ENCODE peak calls at places on chromosomes 16 and 17, in ten cellular contexts. A is stomach; U is cardiac fibroblast; B is esophagus muscularis mucosa; O is fibroblast of pulmonary artery; Q is uterus; C is CD8-positive, alpha-beta T cell; J is lower lobe of right lung; X is A549; I is right atrium auricular region. Z is an unnamed sample.

GRCh38 chr16:47625115-47625567 is 164.0 kb downstream of the PHKB start:
- DNase-seq in A (no peak), U (no peak), B (no peak), O (no peak), Q (no peak), C (no peak), J (no peak), X (no peak), I (no peak), Z (no peak)

GRCh38 chr16:86929149-86929871 is 351.0 kb downstream of the FOXL1 start:
- DNase-seq in A (no peak), U (peak; percentile 86), B (no peak), O (peak; percentile 84), Q (no peak), C (no peak), J (no peak), X (no peak), I (peak; percentile 71), Z (no peak)

GRCh38 chr17:60641810-60642220 is 35.8 kb upstream of the BCAS3 start:
- DNase-seq in A (peak; percentile 63), U (peak; percentile 90), B (no peak), O (peak; percentile 91), Q (peak; percentile 41), C (peak; percentile 48), J (no peak), X (peak; percentile 81), I (peak; percentile 63), Z (peak; percentile 74)

GRCh38 chr17:45222273-45222993 is 748 bp downstream of the FMNL1 start:
- DNase-seq in A (no peak), U (no peak), B (no peak), O (no peak), Q (no peak), C (peak; percentile 65), J (no peak), X (no peak), I (no peak), Z (peak; percentile 58)

GRCh38 chr16:78396046-78396445 is 296.6 kb downstream of the WWOX start:
- DNase-seq in A (no peak), U (no peak), B (no peak), O (no peak), Q (no peak), C (no peak), J (no peak), X (peak; percentile 5), I (no peak), Z (no peak)

GRCh38 chr17:81161972-81162371 is 3.3 kb upstream of the PVALEF start:
- DNase-seq in A (no peak), U (no peak), B (no peak), O (no peak), Q (no peak), C (no peak), J (no peak), X (no peak), I (no peak), Z (no peak)

GRCh38 chr17:62895650-62896301 is 70.3 kb upstream of the TANC2 start:
- DNase-seq in A (no peak), U (no peak), B (no peak), O (no peak), Q (no peak), C (no peak), J (no peak), X (no peak), I (no peak), Z (no peak)

GRCh38 chr17:2174471-2175293 is 119.8 kb downstream of the HIC1 start:
- DNase-seq in A (no peak), U (peak; percentile 98), B (no peak), O (peak; percentile 99), Q (peak; percentile 60), C (no peak), J (peak; percentile 70), X (no peak), I (peak; percentile 83), Z (no peak)

GRCh38 chr16:17397499-17397891 is 73.3 kb downstream of the XYLT1 start:
- DNase-seq in A (peak; percentile 40), U (peak; percentile 50), B (no peak), O (peak; percentile 46), Q (no peak), C (no peak), J (no peak), X (peak; percentile 41), I (no peak), Z (no peak)

GRCh38 chr16:31331141-31331764 is 23.7 kb upstream of the ITGAX start:
- DNase-seq in A (no peak), U (no peak), B (peak; percentile 64), O (no peak), Q (no peak), C (peak; percentile 30), J (no peak), X (no peak), I (no peak), Z (no peak)

GRCh38 chr17:8062435-8062806 is 23.6 kb downstream of the ALOX15B start:
- DNase-seq in A (no peak), U (peak; percentile 70), B (no peak), O (peak; percentile 69), Q (no peak), C (no peak), J (no peak), X (no peak), I (no peak), Z (no peak)

GRCh38 chr17:69500911-69501429 is 86.5 kb downstream of the MAP2K6 start:
- DNase-seq in A (no peak), U (no peak), B (no peak), O (no peak), Q (no peak), C (no peak), J (no peak), X (no peak), I (no peak), Z (no peak)

GRCh38 chr17:73380439-73381106 is 68.8 kb upstream of the CDC42EP4 start:
- DNase-seq in A (no peak), U (no peak), B (no peak), O (no peak), Q (no peak), C (no peak), J (no peak), X (no peak), I (no peak), Z (no peak)

GRCh38 chr16:80931985-80932720 is 74.5 kb downstream of the CMC2 start:
- DNase-seq in A (peak; percentile 59), U (peak; percentile 77), B (peak; percentile 92), O (peak; percentile 74), Q (peak; percentile 90), C (no peak), J (peak; percentile 49), X (peak; percentile 54), I (peak; percentile 67), Z (peak; percentile 9)

GRCh38 chr16:35188288-35189155 is 1729.1 kb downstream of the TP53TG3F start:
- DNase-seq in A (no peak), U (no peak), B (peak; percentile 90), O (no peak), Q (no peak), C (no peak), J (peak; percentile 34), X (no peak), I (no peak), Z (no peak)

GRCh38 chr17:35660902-35661301 is 70.5 kb upstream of the RASL10B start:
- DNase-seq in A (no peak), U (no peak), B (no peak), O (no peak), Q (no peak), C (no peak), J (no peak), X (no peak), I (no peak), Z (no peak)
- TF ChIP-seq CTCF in A (no peak), U (no peak), B (no peak), O (no peak), Q (no peak), C (no peak), J (no peak), X (no peak), I (peak; percentile 57), Z (no peak)

GRCh38 chr16:82995286-82995926 is 368.6 kb downstream of the CDH13 start:
- DNase-seq in A (no peak), U (no peak), B (no peak), O (no peak), Q (no peak), C (no peak), J (no peak), X (no peak), I (no peak), Z (no peak)

GRCh38 chr16:82993874-82994375 is 367.2 kb downstream of the CDH13 start:
- DNase-seq in A (no peak), U (no peak), B (no peak), O (no peak), Q (no peak), C (no peak), J (no peak), X (no peak), I (no peak), Z (no peak)

GRCh38 chr16:82993415-82993814 is 366.6 kb downstream of the CDH13 start:
- DNase-seq in A (no peak), U (no peak), B (no peak), O (no peak), Q (no peak), C (no peak), J (no peak), X (no peak), I (no peak), Z (no peak)

GRCh38 chr16:82996814-82997213 is 370.0 kb downstream of the CDH13 start:
- DNase-seq in A (no peak), U (no peak), B (no peak), O (no peak), Q (no peak), C (no peak), J (no peak), X (no peak), I (no peak), Z (no peak)

DNA sequence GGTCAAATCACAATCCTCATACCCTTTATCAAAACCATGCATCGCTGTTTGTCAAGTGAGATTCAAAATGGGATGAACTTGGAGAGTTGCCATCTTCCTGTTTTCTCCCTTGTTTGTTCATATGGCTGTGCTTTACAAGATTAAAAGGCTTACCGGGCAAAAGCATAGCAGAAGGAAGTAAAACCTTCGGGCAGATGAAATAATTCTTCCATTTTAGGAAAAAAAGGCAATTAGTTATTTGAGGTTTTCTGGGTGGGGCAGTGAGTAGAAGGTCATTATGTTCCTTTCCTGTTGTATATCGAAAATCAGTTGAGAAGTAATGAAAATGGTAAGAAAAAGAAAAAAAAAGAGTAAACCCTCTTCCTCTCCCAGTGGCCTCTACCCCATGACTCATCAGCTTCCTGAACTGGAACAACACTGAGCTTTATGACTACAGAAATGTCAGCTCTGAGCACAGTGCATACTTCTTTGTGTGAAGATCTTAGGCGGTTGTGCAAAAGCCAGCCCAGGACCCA is 369.2 kb downstream of the CDH13 start:
- DNase-seq in A (no peak), U (peak; percentile 93), B (no peak), O (peak; percentile 94), Q (peak; percentile 12), C (no peak), J (no peak), X (no peak), I (no peak), Z (no peak)
- H3K4me3 ChIP-seq in A (no peak overlapping the region), U (peak overlapping the region; percentile 26), B (peak overlapping the region; percentile 12), O (peak overlapping the region; percentile 40), Q (no peak overlapping the region), C (no peak overlapping the region), J (no peak overlapping the region), X (no peak overlapping the region), I (no peak overlapping the region), Z (no peak overlapping the region)

GRCh38 chr17:57552114-57552601 is 192.9 kb downstream of the CCDC182 start:
- DNase-seq in A (no peak), U (peak; percentile 63), B (no peak), O (peak; percentile 56), Q (peak; percentile 40), C (peak; percentile 22), J (no peak), X (no peak), I (no peak), Z (peak; percentile 62)
- TF ChIP-seq CTCF in A (no peak), U (peak; percentile 76), B (peak; percentile 59), O (peak; percentile 68), Q (peak; percentile 10), C (no peak), J (peak; percentile 19), X (no peak), I (peak; percentile 66), Z (peak; percentile 70)

GRCh38 chr16:6889106-6889505 is 443.5 kb upstream of the RBFOX1 start:
- DNase-seq in A (no peak), U (no peak), B (no peak), O (no peak), Q (no peak), C (no peak), J (no peak), X (no peak), I (no peak), Z (no peak)
- H3K4me3 ChIP-seq in A (no peak overlapping the region), U (no peak overlapping the region), B (no peak overlapping the region), O (no peak overlapping the region), Q (no peak overlapping the region), C (no peak overlapping the region), J (no peak overlapping the region), X (no peak overlapping the region), I (no peak overlapping the region), Z (no peak overlapping the region)